ENCODE peak calls at places on chromosome 5, in four cellular contexts. Z is fibroblast of mammary gland, W is SK-N-SH, Q is astrocyte. J is an unnamed sample.

GRCh38 chr5:17257705-17258273 is 40.4 kb downstream of the BASP1 start:
- DNase-seq in Z (no peak), Q (no peak), W (no peak), J (peak)

GRCh38 chr5:131214828-131215227 is 44.1 kb downstream of the LYRM7 start:
- DNase-seq in Z (no peak), Q (no peak), W (peak), J (no peak)

GRCh38 chr5:45697211-45697610 is 1.0 kb upstream of the HCN1 start:
- DNase-seq in W (no peak), Z (no peak), Q (no peak), J (no peak)

GRCh38 chr5:88674262-88675158 is 208.5 kb downstream of the MEF2C start:
- DNase-seq in Q (peak), Z (no peak), W (no peak), J (no peak)

GRCh38 chr5:90191352-90192045 is 218.1 kb downstream of the CETN3 start:
- DNase-seq in W (peak), Z (no peak), Q (no peak), J (no peak)

GRCh38 chr5:560792-561166 is 36.5 kb upstream of the SLC9A3 start:
- DNase-seq in Z (no peak), W (no peak), Q (no peak), J (no peak)

GRCh38 chr5:135740475-135740874 is 94.0 kb upstream of the SLC25A48 start:
- DNase-seq in Z (no peak), Q (no peak), W (no peak), J (no peak)

GRCh38 chr5:110054240-110054639 is 364.5 kb downstream of the MAN2A1 start:
- DNase-seq in Z (peak), Q (peak), W (peak), J (peak)

GRCh38 chr5:56414056-56414455 is 180.9 kb upstream of the ANKRD55 start:
- DNase-seq in Q (no peak), W (no peak), Z (peak), J (no peak)

GRCh38 chr5:179300834-179301233 is 44.4 kb downstream of the ADAMTS2 start:
- DNase-seq in W (no peak), Q (no peak), Z (peak), J (no peak)

GRCh38 chr5:131204964-131205363 is 34.2 kb downstream of the LYRM7 start:
- DNase-seq in Q (no peak), W (no peak), Z (no peak), J (no peak)

GRCh38 chr5:165209101-165209727 is 1703.8 kb downstream of the MAT2B start:
- DNase-seq in W (peak), Z (peak), Q (peak), J (peak)

GRCh38 chr5:96066386-96066719 is 104.7 kb upstream of the ELL2 start:
- DNase-seq in Z (no peak), W (no peak), Q (no peak), J (peak)

GRCh38 chr5:117058740-117059139 is 484.1 kb upstream of the SEMA6A start:
- DNase-seq in Q (no peak), W (no peak), Z (no peak), J (no peak)

GRCh38 chr5:97133106-97133505 is 9.3 kb downstream of the LIX1 start:
- DNase-seq in Q (peak), Z (no peak), W (no peak), J (peak)

GRCh38 chr5:97131139-97131710 is 11.2 kb downstream of the LIX1 start:
- DNase-seq in Z (peak), W (no peak), Q (peak), J (peak)

GRCh38 chr5:97136471-97136870 is 5.9 kb downstream of the LIX1 start:
- DNase-seq in W (no peak), Q (no peak), Z (no peak), J (no peak)

GRCh38 chr5:97135868-97136267 is 6.5 kb downstream of the LIX1 start:
- DNase-seq in W (no peak), Z (no peak), Q (no peak), J (no peak)

GRCh38 chr5:97134634-97135033 is 7.8 kb downstream of the LIX1 start:
- DNase-seq in Q (no peak), Z (no peak), W (no peak), J (peak)
- TF ChIP-seq CTCF in Q (no peak), Z (no peak), W (no peak), J (no peak)

DNA sequence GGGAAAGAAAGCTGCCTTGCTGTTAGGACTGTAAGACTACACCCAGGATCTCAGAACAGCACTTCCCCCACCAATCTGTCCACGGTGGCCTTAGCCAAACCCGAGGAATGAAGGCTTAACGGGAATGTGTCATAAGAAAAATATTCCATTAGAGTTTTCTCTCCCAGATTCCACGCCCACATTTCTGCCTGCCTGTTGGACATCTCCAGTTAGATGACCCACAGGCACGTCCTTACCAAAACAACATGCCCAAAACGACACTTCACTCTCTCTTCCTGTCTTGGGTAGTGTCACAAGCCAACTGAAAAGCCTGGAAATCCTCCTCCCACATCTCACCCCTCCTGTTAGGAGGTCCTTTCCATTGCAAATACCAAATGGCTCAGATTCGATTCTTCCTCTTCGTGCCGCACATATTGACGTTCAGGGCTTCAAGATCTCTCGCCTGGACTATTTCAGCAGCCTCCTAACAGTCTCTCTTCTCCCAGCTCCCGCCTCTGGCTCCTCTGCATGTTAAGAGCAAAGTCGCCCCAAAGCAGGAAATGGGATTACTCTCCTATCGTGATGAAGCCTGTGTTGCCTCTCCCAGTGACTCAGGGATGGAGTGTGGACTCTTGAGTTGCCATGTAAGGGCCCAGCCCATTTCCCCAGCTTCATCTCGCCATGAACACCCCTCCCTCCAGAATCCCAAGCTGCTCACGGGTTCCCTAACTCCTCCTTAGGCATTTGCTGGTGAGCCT is 159.3 kb downstream of the NR3C1 start:
- DNase-seq in W (no peak), Q (peak), Z (peak), J (peak)
- H3K4me3 ChIP-seq in W (no peak), Q (peak), Z (peak), J (no peak)

GRCh38 chr5:78647838-78648358 is 674 bp downstream of the LHFPL2 start:
- DNase-seq in Q (peak), W (no peak), Z (peak), J (peak)

GRCh38 chr5:78649220-78649700 is 688 bp upstream of the LHFPL2 start:
- DNase-seq in Q (no peak), Z (peak), W (peak), J (no peak)

GRCh38 chr5:78647411-78647818 is 1.2 kb downstream of the LHFPL2 start:
- DNase-seq in Q (peak), Z (peak), W (peak), J (peak)

GRCh38 chr5:78649816-78650561 is 1.4 kb upstream of the LHFPL2 start:
- DNase-seq in Z (peak), Q (peak), W (no peak), J (peak)

GRCh38 chr5:78648359-78649219 is at the start of gene LHFPL2:
- DNase-seq in W (peak), Z (peak), Q (peak), J (peak)
- TF ChIP-seq CTCF in W (no peak), Z (no peak), Q (no peak), J (no peak)

GRCh38 chr5:178112545-178112944 is 787 bp upstream of the N4BP3 start:
- DNase-seq in Z (no peak), Q (no peak), W (no peak), J (no peak)
- H3K4me3 ChIP-seq in Z (no peak), Q (no peak), W (no peak), J (no peak)

DNA sequence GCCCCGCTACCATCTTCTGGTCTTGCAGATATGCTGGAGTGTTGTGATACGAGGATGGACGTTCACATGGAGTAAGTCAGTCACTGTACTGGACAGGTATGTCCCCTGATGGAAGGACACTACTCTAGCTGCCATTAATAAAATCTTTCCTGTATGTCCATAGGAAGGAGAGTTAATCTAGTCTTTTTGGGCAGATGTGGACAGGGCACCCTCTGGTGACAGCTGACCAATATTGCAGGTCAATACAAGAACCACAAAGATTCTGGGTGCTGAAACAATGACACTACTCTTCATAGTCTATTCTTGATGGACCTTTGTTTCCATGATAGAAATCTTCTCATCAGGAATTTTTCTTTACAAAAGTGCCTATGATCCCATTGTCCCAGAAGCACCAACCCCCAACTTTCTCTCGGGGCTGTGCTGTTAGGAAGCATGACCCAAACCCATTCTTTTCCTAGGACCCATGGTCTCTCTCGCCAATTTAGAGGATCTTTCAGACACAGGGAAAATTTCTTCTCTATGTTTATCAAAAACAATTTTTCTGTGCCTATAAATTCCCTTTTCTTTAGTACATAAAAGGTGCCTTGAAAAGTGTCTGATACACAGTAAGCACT is 376.9 kb downstream of the DTWD2 start:
- DNase-seq in W (peak), Q (no peak), Z (peak), J (peak)
- TF ChIP-seq CTCF in W (peak), Q (peak), Z (peak), J (peak)

DNA sequence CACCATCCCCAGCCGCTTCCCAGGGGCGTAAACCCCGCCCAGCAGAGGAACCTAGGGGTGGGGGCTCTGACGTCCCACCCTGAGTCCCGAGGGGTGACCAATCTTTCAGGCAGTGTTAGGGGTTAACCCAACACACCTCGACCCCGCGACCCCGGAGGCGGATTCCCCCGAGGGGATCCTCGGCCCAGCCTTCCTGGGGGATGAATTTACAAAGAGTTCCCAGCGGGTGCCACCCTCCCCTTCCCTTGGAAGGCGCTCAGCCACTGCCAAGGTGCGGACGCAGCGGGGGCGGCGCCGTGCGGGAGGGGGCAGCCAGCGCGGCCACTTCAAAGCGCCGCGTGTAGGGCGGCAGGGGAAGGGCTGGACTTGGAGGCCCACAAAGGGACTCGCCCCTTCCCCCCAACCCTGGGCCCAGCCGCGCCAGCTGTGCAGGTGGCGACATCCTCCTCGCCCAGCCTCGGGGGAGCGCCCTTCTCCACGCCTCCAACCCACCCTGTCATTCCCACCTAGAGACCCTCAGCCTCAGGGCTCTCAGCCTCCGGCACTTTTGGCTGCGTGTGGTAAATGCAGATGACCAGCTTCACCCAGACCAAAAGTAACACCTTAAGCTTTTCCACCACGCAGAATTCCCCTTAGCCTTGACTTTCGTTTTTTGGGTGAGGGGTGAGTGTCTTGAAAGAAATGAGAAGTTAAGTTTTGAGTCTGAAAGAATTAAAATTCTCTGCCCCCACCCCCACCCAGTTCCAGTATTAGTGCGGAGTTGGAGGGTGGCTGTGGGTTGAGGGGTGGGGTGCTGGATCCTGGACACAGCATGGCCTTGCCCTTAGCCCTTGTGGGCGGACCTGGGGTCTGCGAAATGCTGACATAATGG is 43.3 kb upstream of the TCF7 start:
- DNase-seq in Z (no peak), Q (no peak), W (no peak), J (no peak)
- H3K4me3 ChIP-seq in Z (peak), Q (peak), W (no peak), J (peak)

DNA sequence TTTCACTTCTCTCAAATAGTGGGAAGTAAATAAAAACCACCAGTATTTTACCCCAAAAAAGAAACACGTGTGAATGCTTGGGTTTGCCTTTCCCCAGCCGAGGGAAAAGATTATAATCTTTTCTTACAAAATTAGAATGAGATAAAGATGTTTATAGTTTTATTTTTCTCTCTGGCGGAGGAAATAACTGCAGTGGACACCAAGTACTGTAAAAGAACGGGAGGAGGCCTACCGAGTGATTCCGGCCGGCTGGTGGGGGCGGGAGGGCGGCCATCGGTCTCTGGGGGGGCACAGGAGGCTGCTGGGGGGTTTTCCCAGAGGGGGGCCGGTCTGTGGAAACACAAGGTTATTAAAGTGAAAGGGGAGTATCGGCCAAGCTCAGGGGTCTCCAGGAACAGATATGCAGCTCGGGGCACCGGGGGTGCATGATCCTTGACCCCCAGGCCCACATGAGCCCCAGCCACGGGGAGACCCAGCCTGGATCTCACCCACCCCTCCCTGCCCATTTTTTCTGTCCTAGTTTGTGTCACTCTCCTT is 29.4 kb downstream of the LCP2 start:
- DNase-seq in Q (no peak), Z (no peak), W (no peak), J (no peak)
- TF ChIP-seq CTCF in Q (no peak), Z (no peak), W (no peak), J (no peak)

DNA sequence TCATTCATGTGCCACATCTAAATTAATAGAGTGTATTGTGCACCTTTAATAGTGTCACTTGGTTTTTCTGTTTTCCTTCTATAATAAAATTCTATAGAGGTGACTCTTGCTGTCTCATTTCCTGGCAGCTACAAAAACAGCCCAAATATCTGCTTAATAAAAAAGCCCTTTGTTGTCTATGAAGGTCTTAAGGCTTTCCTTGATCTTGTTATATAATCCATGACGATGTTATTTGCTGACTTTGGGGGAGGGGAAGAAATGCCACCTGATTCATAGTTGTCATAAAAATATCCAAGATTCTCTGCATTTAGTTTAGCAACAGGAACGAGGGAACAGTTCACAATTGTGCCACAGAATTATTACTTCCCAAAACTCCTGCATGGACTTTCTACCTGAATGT is 31.3 kb downstream of the CPEB4 start:
- DNase-seq in Q (no peak), Z (no peak), W (no peak), J (peak)
- H3K4me3 ChIP-seq in Q (peak), Z (no peak), W (no peak), J (no peak)